ENCODE peak calls at places on chromosomes 7 and 10, in five cellular contexts. One of them, this sample, is unnamed.
A peak's percentile ranks its signal among the peaks of the same experiment; 100 is the strongest.

GRCh38 chr7:140144821-140145220 is 32.0 kb downstream of the KDM7A start:
- DNase-seq in activated CD8-positive, alpha-beta memory T cell treated with anti-CD3 and anti-CD28 coated beads for 24 hours: no peak
- DNase-seq in astrocyte of the cerebellum: no peak
- DNase-seq in LHCN-M2: no peak
- DNase-seq in SW480: no peak
- DNase-seq in this sample: no peak

GRCh38 chr7:13834328-13834761 is 155.1 kb downstream of the ETV1 start:
- DNase-seq in activated CD8-positive, alpha-beta memory T cell treated with anti-CD3 and anti-CD28 coated beads for 24 hours: no peak
- DNase-seq in astrocyte of the cerebellum: no peak
- DNase-seq in LHCN-M2: no peak
- DNase-seq in SW480: no peak
- DNase-seq in this sample: no peak

GRCh38 chr10:114893248-114893647 is 44.7 kb upstream of the TRUB1 start:
- DNase-seq in activated CD8-positive, alpha-beta memory T cell treated with anti-CD3 and anti-CD28 coated beads for 24 hours: no peak
- DNase-seq in astrocyte of the cerebellum: no peak
- DNase-seq in LHCN-M2: no peak
- DNase-seq in SW480: peak; percentile 23
- DNase-seq in this sample: no peak

GRCh38 chr10:120799849-120800248 is 51.3 kb upstream of the WDR11 start:
- DNase-seq in activated CD8-positive, alpha-beta memory T cell treated with anti-CD3 and anti-CD28 coated beads for 24 hours: no peak
- DNase-seq in astrocyte of the cerebellum: no peak
- DNase-seq in LHCN-M2: no peak
- DNase-seq in SW480: no peak
- DNase-seq in this sample: no peak

GRCh38 chr7:149887311-149887710 is 13.5 kb downstream of the ATP6V0E2 start:
- DNase-seq in activated CD8-positive, alpha-beta memory T cell treated with anti-CD3 and anti-CD28 coated beads for 24 hours: no peak
- DNase-seq in astrocyte of the cerebellum: no peak
- DNase-seq in LHCN-M2: no peak
- DNase-seq in SW480: no peak
- DNase-seq in this sample: no peak

GRCh38 chr10:36183726-36184125 is 541.6 kb upstream of the FZD8 start:
- DNase-seq in activated CD8-positive, alpha-beta memory T cell treated with anti-CD3 and anti-CD28 coated beads for 24 hours: no peak
- DNase-seq in astrocyte of the cerebellum: no peak
- DNase-seq in LHCN-M2: no peak
- DNase-seq in SW480: no peak
- DNase-seq in this sample: no peak

GRCh38 chr7:134016223-134016941 is 110.8 kb upstream of the LRGUK start:
- DNase-seq in activated CD8-positive, alpha-beta memory T cell treated with anti-CD3 and anti-CD28 coated beads for 24 hours: no peak
- DNase-seq in astrocyte of the cerebellum: no peak
- DNase-seq in LHCN-M2: peak; percentile 24
- DNase-seq in SW480: peak; percentile 36
- DNase-seq in this sample: no peak

GRCh38 chr7:111528331-111528730 is 34.0 kb downstream of the IMMP2L start:
- DNase-seq in activated CD8-positive, alpha-beta memory T cell treated with anti-CD3 and anti-CD28 coated beads for 24 hours: no peak
- DNase-seq in astrocyte of the cerebellum: no peak
- DNase-seq in LHCN-M2: no peak
- DNase-seq in SW480: no peak
- DNase-seq in this sample: no peak

GRCh38 chr10:69327463-69328345 is 49.4 kb downstream of the HK1 start:
- DNase-seq in activated CD8-positive, alpha-beta memory T cell treated with anti-CD3 and anti-CD28 coated beads for 24 hours: peak; percentile 76
- DNase-seq in astrocyte of the cerebellum: no peak
- DNase-seq in LHCN-M2: peak; percentile 77
- DNase-seq in SW480: no peak
- DNase-seq in this sample: peak; percentile 36

GRCh38 chr7:3068568-3068967 is 24.9 kb upstream of the CARD11 start:
- DNase-seq in activated CD8-positive, alpha-beta memory T cell treated with anti-CD3 and anti-CD28 coated beads for 24 hours: no peak
- DNase-seq in astrocyte of the cerebellum: no peak
- DNase-seq in LHCN-M2: no peak
- DNase-seq in SW480: peak; percentile 35
- DNase-seq in this sample: no peak

GRCh38 chr7:111255576-111255975 is 164.6 kb downstream of the LRRN3 start:
- DNase-seq in activated CD8-positive, alpha-beta memory T cell treated with anti-CD3 and anti-CD28 coated beads for 24 hours: no peak
- DNase-seq in astrocyte of the cerebellum: no peak
- DNase-seq in LHCN-M2: no peak
- DNase-seq in SW480: no peak
- DNase-seq in this sample: no peak

GRCh38 chr10:131311661-131312260 is at the start of gene TCERG1L:
- DNase-seq in activated CD8-positive, alpha-beta memory T cell treated with anti-CD3 and anti-CD28 coated beads for 24 hours: no peak
- DNase-seq in astrocyte of the cerebellum: no peak
- DNase-seq in LHCN-M2: no peak
- DNase-seq in SW480: no peak
- DNase-seq in this sample: no peak

GRCh38 chr10:57249615-57250281 is 888.7 kb upstream of the ZWINT start:
- DNase-seq in activated CD8-positive, alpha-beta memory T cell treated with anti-CD3 and anti-CD28 coated beads for 24 hours: no peak
- DNase-seq in astrocyte of the cerebellum: no peak
- DNase-seq in LHCN-M2: no peak
- DNase-seq in SW480: no peak
- DNase-seq in this sample: no peak

GRCh38 chr7:81484266-81484665 is 285.6 kb downstream of the HGF start:
- DNase-seq in activated CD8-positive, alpha-beta memory T cell treated with anti-CD3 and anti-CD28 coated beads for 24 hours: no peak
- DNase-seq in astrocyte of the cerebellum: peak; percentile 90
- DNase-seq in LHCN-M2: peak; percentile 93
- DNase-seq in SW480: peak; percentile 55
- DNase-seq in this sample: no peak

GRCh38 chr7:16728811-16729210 is 24.7 kb upstream of the TSPAN13 start:
- DNase-seq in activated CD8-positive, alpha-beta memory T cell treated with anti-CD3 and anti-CD28 coated beads for 24 hours: no peak
- DNase-seq in astrocyte of the cerebellum: no peak
- DNase-seq in LHCN-M2: peak; percentile 88
- DNase-seq in SW480: no peak
- DNase-seq in this sample: no peak

GRCh38 chr10:90138844-90139243 is 437.5 kb downstream of the KIF20B start:
- DNase-seq in activated CD8-positive, alpha-beta memory T cell treated with anti-CD3 and anti-CD28 coated beads for 24 hours: no peak
- DNase-seq in astrocyte of the cerebellum: no peak
- DNase-seq in LHCN-M2: no peak
- DNase-seq in SW480: no peak
- DNase-seq in this sample: no peak

GRCh38 chr7:157645539-157645938 is 308.7 kb downstream of the DNAJB6 start:
- DNase-seq in activated CD8-positive, alpha-beta memory T cell treated with anti-CD3 and anti-CD28 coated beads for 24 hours: no peak
- DNase-seq in astrocyte of the cerebellum: no peak
- DNase-seq in LHCN-M2: no peak
- DNase-seq in SW480: no peak
- DNase-seq in this sample: no peak

GRCh38 chr10:32147730-32148129 is 91.5 kb upstream of the KIF5B start:
- DNase-seq in activated CD8-positive, alpha-beta memory T cell treated with anti-CD3 and anti-CD28 coated beads for 24 hours: no peak
- DNase-seq in astrocyte of the cerebellum: no peak
- DNase-seq in LHCN-M2: no peak
- DNase-seq in SW480: no peak
- DNase-seq in this sample: no peak

GRCh38 chr7:150466477-150466876 is 16.0 kb downstream of the GIMAP8 start:
- DNase-seq in activated CD8-positive, alpha-beta memory T cell treated with anti-CD3 and anti-CD28 coated beads for 24 hours: no peak
- DNase-seq in astrocyte of the cerebellum: no peak
- DNase-seq in LHCN-M2: no peak
- DNase-seq in SW480: no peak
- DNase-seq in this sample: no peak

GRCh38 chr7:28052933-28053332 is 127.7 kb downstream of the JAZF1 start:
- DNase-seq in activated CD8-positive, alpha-beta memory T cell treated with anti-CD3 and anti-CD28 coated beads for 24 hours: no peak
- DNase-seq in astrocyte of the cerebellum: no peak
- DNase-seq in LHCN-M2: peak; percentile 88
- DNase-seq in SW480: no peak
- DNase-seq in this sample: no peak

GRCh38 chr7:107953924-107954303 is 49.0 kb downstream of the LAMB1 start:
- DNase-seq in activated CD8-positive, alpha-beta memory T cell treated with anti-CD3 and anti-CD28 coated beads for 24 hours: no peak
- DNase-seq in astrocyte of the cerebellum: no peak
- DNase-seq in LHCN-M2: no peak
- DNase-seq in SW480: no peak
- DNase-seq in this sample: no peak

GRCh38 chr10:132909491-132910071 is 32.8 kb downstream of the CFAP46 start:
- DNase-seq in activated CD8-positive, alpha-beta memory T cell treated with anti-CD3 and anti-CD28 coated beads for 24 hours: no peak
- DNase-seq in astrocyte of the cerebellum: no peak
- DNase-seq in LHCN-M2: no peak
- DNase-seq in SW480: no peak
- DNase-seq in this sample: no peak

GRCh38 chr10:28241766-28242399 is 61.0 kb downstream of the MPP7 start:
- DNase-seq in activated CD8-positive, alpha-beta memory T cell treated with anti-CD3 and anti-CD28 coated beads for 24 hours: no peak
- DNase-seq in astrocyte of the cerebellum: peak; percentile 60
- DNase-seq in LHCN-M2: peak; percentile 58
- DNase-seq in SW480: peak; percentile 53
- DNase-seq in this sample: peak; percentile 26